ENCODE peak calls at places on chromosomes 2 and 18, in seven cellular contexts. One of them, this sample, is unnamed.
A peak's percentile ranks its signal among the peaks of the same experiment; 100 is the strongest.

GRCh38 chr2:289362-290089 is 1.6 kb upstream of the ALKAL2 start:
- DNase-seq in AG09319: no peak
- DNase-seq in fibroblast of gingiva: no peak
- DNase-seq in hypothalamus: no peak
- DNase-seq in stimulated activated CD8-positive, alpha-beta memory T cell treated with anti-CD3 and anti-CD28 coated beads, Interleukin-15, amount 100 ng/mL, for 1 hour: no peak
- DNase-seq in T-helper 9 cell: no peak
- DNase-seq in IMR-90: peak; percentile 11
- DNase-seq in this sample: no peak

GRCh38 chr2:205726506-205726905 is 44.2 kb downstream of the NRP2 start:
- DNase-seq in AG09319: no peak
- DNase-seq in fibroblast of gingiva: no peak
- DNase-seq in hypothalamus: no peak
- DNase-seq in stimulated activated CD8-positive, alpha-beta memory T cell treated with anti-CD3 and anti-CD28 coated beads, Interleukin-15, amount 100 ng/mL, for 1 hour: no peak
- DNase-seq in T-helper 9 cell: no peak
- DNase-seq in IMR-90: no peak
- DNase-seq in this sample: no peak

GRCh38 chr18:25190468-25190867 is 161.5 kb downstream of the ZNF521 start:
- DNase-seq in AG09319: no peak
- DNase-seq in fibroblast of gingiva: no peak
- DNase-seq in hypothalamus: no peak
- DNase-seq in stimulated activated CD8-positive, alpha-beta memory T cell treated with anti-CD3 and anti-CD28 coated beads, Interleukin-15, amount 100 ng/mL, for 1 hour: no peak
- DNase-seq in T-helper 9 cell: no peak
- DNase-seq in IMR-90: no peak
- DNase-seq in this sample: no peak

GRCh38 chr18:68800075-68800474 is 2.2 kb downstream of the CCDC102B start:
- DNase-seq in AG09319: no peak
- DNase-seq in fibroblast of gingiva: no peak
- DNase-seq in hypothalamus: no peak
- DNase-seq in stimulated activated CD8-positive, alpha-beta memory T cell treated with anti-CD3 and anti-CD28 coated beads, Interleukin-15, amount 100 ng/mL, for 1 hour: no peak
- DNase-seq in T-helper 9 cell: no peak
- DNase-seq in IMR-90: no peak
- DNase-seq in this sample: no peak

GRCh38 chr2:197108758-197109157 is 182.3 kb upstream of the PGAP1 start:
- DNase-seq in AG09319: peak; percentile 44
- DNase-seq in fibroblast of gingiva: peak; percentile 94
- DNase-seq in hypothalamus: no peak
- DNase-seq in stimulated activated CD8-positive, alpha-beta memory T cell treated with anti-CD3 and anti-CD28 coated beads, Interleukin-15, amount 100 ng/mL, for 1 hour: no peak
- DNase-seq in T-helper 9 cell: no peak
- DNase-seq in IMR-90: peak; percentile 91
- DNase-seq in this sample: no peak

GRCh38 chr2:205188516-205189138 is 493.7 kb upstream of the NRP2 start:
- DNase-seq in AG09319: peak; percentile 70
- DNase-seq in fibroblast of gingiva: peak; percentile 79
- DNase-seq in hypothalamus: no peak
- DNase-seq in stimulated activated CD8-positive, alpha-beta memory T cell treated with anti-CD3 and anti-CD28 coated beads, Interleukin-15, amount 100 ng/mL, for 1 hour: no peak
- DNase-seq in T-helper 9 cell: no peak
- DNase-seq in IMR-90: peak; percentile 82
- DNase-seq in this sample: no peak

GRCh38 chr18:64994370-64994769 is 756.4 kb upstream of the CDH7 start:
- DNase-seq in AG09319: no peak
- DNase-seq in fibroblast of gingiva: no peak
- DNase-seq in hypothalamus: no peak
- DNase-seq in stimulated activated CD8-positive, alpha-beta memory T cell treated with anti-CD3 and anti-CD28 coated beads, Interleukin-15, amount 100 ng/mL, for 1 hour: no peak
- DNase-seq in T-helper 9 cell: no peak
- DNase-seq in IMR-90: no peak
- DNase-seq in this sample: no peak

GRCh38 chr2:13652531-13653313 is 936.0 kb downstream of the TRIB2 start:
- DNase-seq in AG09319: no peak
- DNase-seq in fibroblast of gingiva: peak; percentile 4
- DNase-seq in hypothalamus: no peak
- DNase-seq in stimulated activated CD8-positive, alpha-beta memory T cell treated with anti-CD3 and anti-CD28 coated beads, Interleukin-15, amount 100 ng/mL, for 1 hour: no peak
- DNase-seq in T-helper 9 cell: no peak
- DNase-seq in IMR-90: peak; percentile 73
- DNase-seq in this sample: no peak

GRCh38 chr2:216112926-216113325 is 3.8 kb downstream of the XRCC5 start:
- DNase-seq in AG09319: no peak
- DNase-seq in fibroblast of gingiva: no peak
- DNase-seq in hypothalamus: no peak
- DNase-seq in stimulated activated CD8-positive, alpha-beta memory T cell treated with anti-CD3 and anti-CD28 coated beads, Interleukin-15, amount 100 ng/mL, for 1 hour: no peak
- DNase-seq in T-helper 9 cell: no peak
- DNase-seq in IMR-90: no peak
- DNase-seq in this sample: no peak